ENCODE peak calls at places on chromosomes 6 and 20, in ten cellular contexts. L is lower lobe of right lung, A is endodermal cell, W is left ventricle myocardium inferior, O is fibroblast of lung, G is MM.1S, J is dorsolateral prefrontal cortex, V is tibial nerve, D is body of pancreas, U is ovary. I is an unnamed sample.

GRCh38 chr20:2599265-2600060 is 53.0 kb upstream of the NOP56 start:
- DNase-seq in L (no peak), A (peak), W (no peak), O (no peak), G (no peak), J (no peak), V (no peak), D (no peak), U (no peak), I (no peak)

GRCh38 chr6:136037246-136037884 is 185.9 kb downstream of the PDE7B start:
- DNase-seq in L (no peak), A (no peak), W (peak), O (peak), G (no peak), J (no peak), V (no peak), D (no peak), U (no peak), I (no peak)

GRCh38 chr20:35264755-35265154 is 13.2 kb downstream of the MMP24OS start:
- DNase-seq in L (no peak), A (peak), W (no peak), O (no peak), G (no peak), J (no peak), V (no peak), D (no peak), U (no peak), I (no peak)

GRCh38 chr20:37559312-37560027 is 31.8 kb upstream of the BLCAP start:
- DNase-seq in L (no peak), A (no peak), W (no peak), O (no peak), G (no peak), J (no peak), V (no peak), D (no peak), U (no peak), I (no peak)

GRCh38 chr6:45625191-45625664 is 247.5 kb upstream of the SUPT3H start:
- DNase-seq in L (no peak), A (no peak), W (no peak), O (peak), G (no peak), J (no peak), V (no peak), D (no peak), U (no peak), I (no peak)

GRCh38 chr6:30972816-30973215 is 10.7 kb upstream of the MUC21 start:
- DNase-seq in L (no peak), A (no peak), W (no peak), O (no peak), G (no peak), J (no peak), V (no peak), D (no peak), U (no peak), I (no peak)

GRCh38 chr20:19211661-19212523 is 550 bp upstream of the SLC24A3 start:
- DNase-seq in L (peak), A (peak), W (no peak), O (no peak), G (no peak), J (no peak), V (no peak), D (no peak), U (peak), I (no peak)

GRCh38 chr20:5484346-5484745 is 167.6 kb upstream of the PROKR2 start:
- DNase-seq in L (no peak), A (no peak), W (no peak), O (no peak), G (no peak), J (no peak), V (no peak), D (no peak), U (no peak), I (peak)

GRCh38 chr20:33261465-33261864 is 21.5 kb upstream of the BPIFB1 start:
- DNase-seq in L (no peak), A (peak), W (no peak), O (no peak), G (no peak), J (no peak), V (no peak), D (no peak), U (no peak), I (no peak)

GRCh38 chr6:4017847-4018193 is 61.1 kb downstream of the FAM217A start:
- DNase-seq in L (no peak), A (no peak), W (no peak), O (peak), G (peak), J (no peak), V (no peak), D (no peak), U (no peak), I (no peak)

GRCh38 chr20:38550274-38550673 is 30.7 kb upstream of the ADIG start:
- DNase-seq in L (no peak), A (no peak), W (no peak), O (no peak), G (peak), J (no peak), V (no peak), D (no peak), U (no peak), I (no peak)

GRCh38 chr20:41185013-41185757 is 47.8 kb downstream of the PLCG1 start:
- DNase-seq in L (peak), A (peak), W (no peak), O (no peak), G (no peak), J (peak), V (no peak), D (no peak), U (no peak), I (no peak)

GRCh38 chr6:41823178-41823577 is 35.7 kb downstream of the TOMM6 start:
- DNase-seq in L (no peak), A (no peak), W (no peak), O (no peak), G (no peak), J (no peak), V (no peak), D (no peak), U (no peak), I (no peak)

GRCh38 chr6:20952605-20953004 is 418.3 kb downstream of the CDKAL1 start:
- DNase-seq in L (no peak), A (no peak), W (no peak), O (peak), G (no peak), J (no peak), V (no peak), D (no peak), U (no peak), I (no peak)

GRCh38 chr6:17473554-17473953 is 80.2 kb downstream of the CAP2 start:
- DNase-seq in L (no peak), A (no peak), W (no peak), O (no peak), G (no peak), J (no peak), V (no peak), D (no peak), U (no peak), I (no peak)

GRCh38 chr20:23139524-23139923 is 53.4 kb upstream of the CD93 start:
- DNase-seq in L (no peak), A (no peak), W (no peak), O (no peak), G (no peak), J (no peak), V (no peak), D (no peak), U (no peak), I (no peak)

GRCh38 chr6:21691685-21692346 is 98.3 kb downstream of the SOX4 start:
- DNase-seq in L (no peak), A (no peak), W (no peak), O (no peak), G (no peak), J (no peak), V (no peak), D (no peak), U (no peak), I (no peak)

GRCh38 chr6:30508890-30509736 is 19.8 kb downstream of the HLA-E start:
- DNase-seq in L (no peak), A (peak), W (no peak), O (no peak), G (peak), J (no peak), V (no peak), D (no peak), U (no peak), I (no peak)

GRCh38 chr6:14709066-14709670 is 536.7 kb upstream of the JARID2 start:
- DNase-seq in L (no peak), A (no peak), W (no peak), O (peak), G (no peak), J (no peak), V (no peak), D (no peak), U (no peak), I (no peak)

DNA sequence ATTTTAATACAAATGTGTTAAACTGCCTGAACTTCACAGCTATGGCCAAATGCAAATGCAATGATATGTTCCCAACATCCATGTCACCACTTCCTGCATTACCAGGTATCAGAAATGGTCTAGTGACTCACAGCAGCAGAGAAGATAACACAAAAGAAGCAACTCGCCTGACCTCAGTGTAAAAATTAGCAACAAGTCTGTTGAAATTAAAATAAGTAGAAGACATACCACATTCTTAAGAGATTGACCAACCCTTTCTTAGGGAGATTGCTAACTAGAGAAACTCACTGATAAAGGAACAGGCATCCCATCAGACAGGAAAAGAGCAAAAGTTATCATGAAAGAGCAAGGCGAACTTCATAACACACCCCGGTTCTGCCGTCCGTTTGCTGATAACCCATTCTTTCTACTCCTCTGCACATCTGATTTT is 45.1 kb downstream of the RNASET2 start:
- DNase-seq in L (no peak), A (no peak), W (no peak), O (no peak), G (no peak), J (no peak), V (no peak), D (no peak), U (no peak), I (no peak)
- H3K27ac ChIP-seq in L (no peak), A (no peak), W (no peak), O (no peak), G (no peak), J (no peak), V (no peak), D (no peak), U (no peak), I (no peak)

DNA sequence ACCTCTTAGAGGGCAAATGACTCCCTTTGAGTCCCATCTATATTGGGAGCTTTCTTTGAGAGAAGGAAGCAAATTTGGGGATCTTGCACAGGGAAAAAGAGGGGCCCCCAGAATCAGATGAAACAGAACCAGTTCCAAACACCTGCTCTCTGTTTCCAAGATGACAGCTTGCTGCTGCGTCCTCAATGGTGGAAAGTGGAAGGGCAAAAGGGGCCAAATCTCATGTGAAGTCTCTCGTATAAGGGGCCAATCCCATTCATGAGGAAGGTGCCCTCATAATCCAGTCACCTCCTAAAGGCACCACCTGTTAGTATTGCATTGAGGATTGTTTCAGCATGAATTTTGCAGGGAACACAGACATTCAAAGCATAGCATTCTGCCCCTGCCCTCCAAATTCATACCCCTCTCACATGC is 483 bp upstream of the SERPINB1 start:
- DNase-seq in L (no peak), A (no peak), W (no peak), O (no peak), G (no peak), J (no peak), V (no peak), D (no peak), U (no peak), I (no peak)
- H3K27ac ChIP-seq in L (peak), A (no peak), W (peak), O (peak), G (no peak), J (peak), V (peak), D (peak), U (peak), I (peak)

DNA sequence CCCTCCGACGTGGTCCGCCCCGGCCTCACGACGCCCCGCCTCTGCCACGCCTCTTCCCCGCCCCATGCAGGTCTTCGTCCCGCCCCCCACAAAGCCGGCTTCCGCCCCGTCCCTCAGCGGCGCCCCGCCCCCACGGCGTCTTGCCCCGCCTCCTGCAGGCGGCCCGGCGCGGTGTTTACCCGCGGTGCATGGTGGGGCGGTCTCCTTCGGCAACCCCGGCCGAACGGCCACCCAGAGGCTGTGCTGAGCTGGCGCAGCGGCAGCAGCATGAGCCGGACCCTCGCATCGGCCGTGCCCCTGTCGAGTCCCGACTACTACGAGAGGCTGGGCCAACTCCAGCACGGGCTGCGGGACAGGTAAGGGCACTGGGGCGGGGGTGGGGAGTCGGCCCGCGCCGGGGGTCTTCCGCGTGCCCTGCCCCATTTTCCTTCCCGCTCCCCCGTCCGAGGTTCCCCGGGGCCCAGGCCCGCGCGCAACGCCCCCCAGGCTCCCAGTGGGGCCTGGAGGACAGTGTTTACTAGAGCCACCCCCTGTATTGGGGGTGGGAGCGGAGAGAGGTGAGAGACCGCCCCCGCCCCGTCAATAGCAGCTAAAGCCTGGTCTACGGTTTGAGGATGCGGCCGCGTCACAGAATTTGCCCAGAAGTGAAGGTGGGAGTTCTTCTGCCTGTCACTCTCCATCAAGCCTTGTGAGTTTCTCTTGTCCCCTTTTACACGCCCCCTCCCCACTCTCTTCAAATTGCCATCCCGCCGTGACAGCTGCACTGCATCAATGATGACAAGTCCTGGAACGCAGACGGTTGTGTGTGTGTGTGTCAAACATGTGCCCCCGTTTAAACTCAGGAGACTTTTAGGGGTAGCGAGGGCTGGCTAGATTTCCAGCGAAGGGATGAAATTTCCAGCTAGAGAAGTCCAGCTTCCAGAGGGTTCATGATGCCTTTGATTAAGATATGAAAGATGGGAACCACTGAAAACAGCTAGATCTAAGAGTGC is at the start of gene KIZ:
- DNase-seq in L (peak), A (peak), W (peak), O (peak), G (peak), J (peak), V (peak), D (peak), U (peak), I (peak)
- H3K27ac ChIP-seq in L (peak), A (peak), W (peak), O (peak), G (peak), J (peak), V (peak), D (peak), U (peak), I (peak)

GRCh38 chr20:48999890-49000870 is 45.9 kb upstream of the CSE1L start:
- DNase-seq in L (no peak), A (no peak), W (no peak), O (no peak), G (no peak), J (no peak), V (no peak), D (no peak), U (no peak), I (no peak)
- H3K27ac ChIP-seq in L (no peak), A (no peak), W (no peak), O (no peak), G (no peak), J (peak), V (no peak), D (no peak), U (no peak), I (no peak)

DNA sequence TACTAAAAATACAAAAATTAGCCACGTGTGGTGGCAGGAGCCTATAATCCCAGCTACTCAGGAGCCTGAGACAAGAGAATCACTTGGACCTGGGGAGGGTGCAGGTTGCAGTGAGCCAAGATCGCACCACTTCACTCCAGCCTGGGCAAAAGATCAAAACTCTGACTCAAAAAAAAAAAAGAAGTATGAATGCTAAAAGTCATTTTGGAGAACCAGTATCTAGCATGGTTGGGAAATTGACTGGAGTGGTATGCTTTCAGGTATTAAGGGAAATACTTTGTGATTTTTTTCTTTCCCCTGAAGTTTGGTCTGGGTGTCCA is 30.1 kb downstream of the PCMT1 start:
- DNase-seq in L (no peak), A (no peak), W (peak), O (no peak), G (no peak), J (no peak), V (no peak), D (no peak), U (no peak), I (no peak)
- H3K27ac ChIP-seq in L (no peak), A (no peak), W (peak), O (no peak), G (no peak), J (no peak), V (no peak), D (no peak), U (no peak), I (no peak)

GRCh38 chr6:127117979-127118504 is 429 bp upstream of the RSPO3 start:
- DNase-seq in L (peak), A (peak), W (no peak), O (peak), G (no peak), J (peak), V (no peak), D (no peak), U (no peak), I (no peak)

GRCh38 chr6:127120787-127121636 is 2.5 kb downstream of the RSPO3 start:
- DNase-seq in L (peak), A (peak), W (peak), O (peak), G (peak), J (peak), V (peak), D (peak), U (no peak), I (no peak)

GRCh38 chr6:127120109-127120786 is 1.8 kb downstream of the RSPO3 start:
- DNase-seq in L (peak), A (peak), W (no peak), O (no peak), G (no peak), J (peak), V (no peak), D (no peak), U (no peak), I (no peak)

GRCh38 chr6:127118505-127119360 is at the start of gene RSPO3:
- DNase-seq in L (peak), A (peak), W (no peak), O (peak), G (peak), J (peak), V (peak), D (peak), U (no peak), I (no peak)

GRCh38 chr6:127119361-127120108 is 1.1 kb downstream of the RSPO3 start:
- DNase-seq in L (peak), A (peak), W (no peak), O (no peak), G (peak), J (peak), V (no peak), D (no peak), U (no peak), I (no peak)
- H3K27ac ChIP-seq in L (no peak), A (no peak), W (no peak), O (no peak), G (no peak), J (no peak), V (peak), D (no peak), U (peak), I (no peak)

DNA sequence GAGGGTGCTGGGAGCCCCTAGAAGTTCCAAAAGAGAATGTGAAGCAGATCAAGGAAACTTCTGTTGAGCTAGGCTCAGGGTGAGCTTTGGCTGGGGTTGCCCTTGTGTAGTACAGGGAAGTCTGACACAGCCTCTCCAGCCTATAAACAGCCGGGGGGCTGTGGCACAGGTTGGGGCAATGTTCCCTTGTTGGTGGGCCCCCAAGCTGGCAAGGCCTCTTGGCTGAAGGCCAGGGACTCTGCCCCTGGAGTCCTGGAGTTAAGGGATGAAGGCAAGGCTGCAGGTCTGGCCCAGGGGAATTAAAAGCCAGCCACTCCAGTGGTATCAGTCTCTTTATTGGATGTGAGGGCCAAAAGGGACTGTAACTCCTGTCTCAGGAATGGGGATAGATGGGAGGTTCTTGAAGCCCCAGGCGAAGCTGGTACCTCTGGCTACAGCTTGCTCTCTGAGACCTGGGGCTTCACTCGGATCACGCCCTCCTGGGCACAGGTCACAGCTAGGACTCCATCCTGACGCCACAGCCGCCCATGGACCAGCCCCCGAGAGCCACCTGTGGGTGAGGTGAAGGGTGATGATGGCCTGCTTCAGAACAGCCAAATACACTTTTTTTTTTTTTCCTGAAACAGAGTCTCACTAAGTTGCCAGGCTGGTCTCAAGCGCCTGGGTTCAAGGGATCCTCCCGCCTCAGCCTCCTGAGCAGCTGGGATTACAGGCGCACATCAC is 8.0 kb downstream of the SNX21 start:
- DNase-seq in L (no peak), A (no peak), W (no peak), O (no peak), G (no peak), J (no peak), V (no peak), D (no peak), U (no peak), I (no peak)
- H3K27ac ChIP-seq in L (no peak), A (no peak), W (peak), O (peak), G (no peak), J (peak), V (peak), D (no peak), U (peak), I (peak)

I was measured in ascending aorta.